ENCODE peak calls at places on chromosomes 12 and 14, in four cellular contexts. One of them, this sample, is unnamed.

GRCh38 chr12:54294152-54294913 is 6.5 kb downstream of the NFE2 start:
- DNase-seq in K562: peak
- DNase-seq in HepG2: peak
- DNase-seq in GM12878: no peak
- DNase-seq in this sample: peak

GRCh38 chr14:48275301-48275700 is 599.9 kb upstream of the MDGA2 start:
- DNase-seq in GM12878: no peak
- DNase-seq in HepG2: no peak
- DNase-seq in K562: no peak
- DNase-seq in this sample: no peak

GRCh38 chr14:21098892-21099595 is 589 bp upstream of the ZNF219 start:
- DNase-seq in GM12878: no peak
- DNase-seq in HepG2: no peak
- DNase-seq in K562: no peak
- DNase-seq in this sample: no peak

GRCh38 chr12:30585877-30586276 is 109.8 kb downstream of the IPO8 start:
- DNase-seq in HepG2: no peak
- DNase-seq in K562: no peak
- DNase-seq in GM12878: no peak
- DNase-seq in this sample: no peak

GRCh38 chr14:32542507-32542906 is 213.4 kb downstream of the AKAP6 start:
- DNase-seq in GM12878: no peak
- DNase-seq in K562: no peak
- DNase-seq in HepG2: no peak
- DNase-seq in this sample: no peak

GRCh38 chr14:100523131-100523530 is 64.1 kb downstream of the BEGAIN start:
- DNase-seq in K562: no peak
- DNase-seq in GM12878: no peak
- DNase-seq in HepG2: no peak
- DNase-seq in this sample: no peak

GRCh38 chr12:57628280-57629191 is 4.5 kb downstream of the B4GALNT1 start:
- DNase-seq in HepG2: no peak
- DNase-seq in K562: no peak
- DNase-seq in GM12878: no peak
- DNase-seq in this sample: no peak

GRCh38 chr14:65100905-65101541 is 1.3 kb downstream of the MAX start:
- DNase-seq in K562: no peak
- DNase-seq in GM12878: no peak
- DNase-seq in HepG2: no peak
- DNase-seq in this sample: no peak

GRCh38 chr14:77276959-77277358 is 6.0 kb upstream of the NGB start:
- DNase-seq in HepG2: no peak
- DNase-seq in K562: no peak
- DNase-seq in GM12878: no peak
- DNase-seq in this sample: no peak

DNA sequence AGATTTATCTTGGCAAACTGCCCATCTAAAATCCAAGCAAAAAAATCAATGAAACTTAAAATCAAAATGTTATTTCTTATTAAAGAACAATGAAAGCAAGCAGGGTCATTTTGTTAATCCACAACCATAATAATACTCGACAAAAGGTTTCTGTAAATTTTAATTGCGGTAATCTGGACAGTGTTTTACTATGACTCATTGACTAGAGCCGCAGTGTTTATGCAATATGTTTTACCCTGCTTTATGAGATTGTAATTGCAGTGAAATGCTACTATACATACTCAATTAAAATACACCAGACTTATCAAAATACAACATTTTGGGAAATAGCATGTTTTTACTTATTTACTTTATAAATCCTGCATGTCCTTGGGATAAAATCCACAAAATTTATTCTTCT is 12.9 kb upstream of the LGR5 start:
- DNase-seq in K562: no peak
- DNase-seq in HepG2: no peak
- DNase-seq in GM12878: no peak
- DNase-seq in this sample: no peak
- TF ChIP-seq FOXM1 in K562: no peak
- TF ChIP-seq FOXM1 in HepG2: no peak
- TF ChIP-seq FOXM1 in GM12878: no peak
- TF ChIP-seq FOXM1 in this sample: no peak

GRCh38 chr14:94010625-94011024 is 13.5 kb downstream of the CCDC197 start:
- DNase-seq in GM12878: no peak
- DNase-seq in K562: no peak
- DNase-seq in HepG2: no peak
- DNase-seq in this sample: no peak
- TF ChIP-seq FOXK2 in GM12878: no peak
- TF ChIP-seq FOXK2 in K562: no peak
- TF ChIP-seq FOXK2 in HepG2: no peak
- TF ChIP-seq FOXK2 in this sample: no peak

DNA sequence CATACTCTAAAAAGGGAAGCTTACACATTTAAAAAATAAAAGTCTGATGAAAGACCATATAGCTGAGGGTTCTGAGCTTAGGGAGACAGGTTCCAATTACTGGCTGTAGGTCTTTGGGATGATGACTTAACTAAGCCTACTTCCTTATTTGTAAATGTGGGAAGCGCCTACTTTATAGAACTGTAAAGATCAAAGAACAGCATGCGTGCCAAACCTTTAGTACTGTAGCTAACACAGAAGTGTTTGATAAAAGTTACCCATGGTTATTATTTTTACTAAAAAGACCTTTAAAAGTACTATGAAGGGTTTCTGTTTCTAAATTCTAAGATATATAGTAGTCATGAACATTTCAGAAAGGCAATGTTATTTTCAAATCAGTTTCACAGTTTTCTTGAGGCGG is 35.8 kb downstream of the STK38L start:
- DNase-seq in HepG2: no peak
- DNase-seq in K562: no peak
- DNase-seq in GM12878: no peak
- DNase-seq in this sample: no peak
- TF ChIP-seq FOXM1 in HepG2: no peak
- TF ChIP-seq FOXM1 in K562: no peak
- TF ChIP-seq FOXM1 in GM12878: no peak
- TF ChIP-seq FOXM1 in this sample: no peak

DNA sequence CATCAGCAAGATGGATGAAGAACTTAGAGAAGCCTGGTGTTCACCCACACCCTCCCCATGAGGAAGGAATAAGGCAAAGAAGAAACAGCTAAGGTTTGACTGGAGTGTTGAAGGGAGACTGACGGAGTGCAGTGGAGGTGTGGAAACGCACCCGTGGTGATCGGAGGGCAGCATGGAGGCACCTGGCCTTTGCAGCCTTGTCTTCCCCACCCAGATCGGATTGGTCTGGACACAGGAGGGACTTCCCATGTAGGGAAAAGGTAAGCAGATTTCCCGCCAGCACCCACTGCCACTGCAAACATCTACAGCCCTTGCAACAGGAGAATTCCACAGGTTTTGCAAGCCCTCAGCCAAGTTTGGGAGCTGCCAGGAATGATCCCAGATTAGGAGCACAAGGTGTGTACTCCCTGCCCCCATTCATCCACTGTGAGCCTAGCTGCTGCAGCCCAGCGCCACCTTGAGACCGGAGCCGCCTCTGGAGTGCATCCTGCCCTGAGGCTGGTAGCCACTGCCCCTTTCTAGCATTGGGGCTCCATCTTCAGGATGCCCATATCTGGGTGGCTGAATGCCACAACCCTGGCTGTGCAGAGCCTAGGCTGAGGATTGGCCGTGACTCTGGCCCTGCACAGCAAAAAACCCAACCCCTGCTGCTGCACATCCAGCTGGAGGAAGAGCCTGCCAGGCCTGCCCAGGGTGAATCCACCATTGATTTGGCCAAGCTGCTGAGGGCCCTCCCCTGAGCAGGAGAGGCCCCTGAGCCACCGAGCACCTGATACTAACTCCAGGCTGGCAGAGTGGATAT is 411.1 kb downstream of the TMEM121 start:
- DNase-seq in HepG2: no peak
- DNase-seq in K562: no peak
- DNase-seq in GM12878: no peak
- DNase-seq in this sample: no peak
- TF ChIP-seq FOXK2 in HepG2: no peak
- TF ChIP-seq FOXK2 in K562: no peak
- TF ChIP-seq FOXK2 in GM12878: no peak
- TF ChIP-seq FOXK2 in this sample: no peak

GRCh38 chr14:66650491-66650911 is 142.6 kb downstream of the GPHN start:
- DNase-seq in K562: no peak
- DNase-seq in GM12878: peak
- DNase-seq in HepG2: no peak
- DNase-seq in this sample: no peak

GRCh38 chr14:66649515-66649914 is 141.6 kb downstream of the GPHN start:
- DNase-seq in K562: no peak
- DNase-seq in GM12878: peak
- DNase-seq in HepG2: no peak
- DNase-seq in this sample: no peak

GRCh38 chr14:66652736-66653135 is 144.8 kb downstream of the GPHN start:
- DNase-seq in K562: no peak
- DNase-seq in HepG2: no peak
- DNase-seq in GM12878: no peak
- DNase-seq in this sample: no peak

GRCh38 chr14:66645716-66646115 is 137.8 kb downstream of the GPHN start:
- DNase-seq in K562: no peak
- DNase-seq in HepG2: peak
- DNase-seq in GM12878: no peak
- DNase-seq in this sample: no peak

DNA sequence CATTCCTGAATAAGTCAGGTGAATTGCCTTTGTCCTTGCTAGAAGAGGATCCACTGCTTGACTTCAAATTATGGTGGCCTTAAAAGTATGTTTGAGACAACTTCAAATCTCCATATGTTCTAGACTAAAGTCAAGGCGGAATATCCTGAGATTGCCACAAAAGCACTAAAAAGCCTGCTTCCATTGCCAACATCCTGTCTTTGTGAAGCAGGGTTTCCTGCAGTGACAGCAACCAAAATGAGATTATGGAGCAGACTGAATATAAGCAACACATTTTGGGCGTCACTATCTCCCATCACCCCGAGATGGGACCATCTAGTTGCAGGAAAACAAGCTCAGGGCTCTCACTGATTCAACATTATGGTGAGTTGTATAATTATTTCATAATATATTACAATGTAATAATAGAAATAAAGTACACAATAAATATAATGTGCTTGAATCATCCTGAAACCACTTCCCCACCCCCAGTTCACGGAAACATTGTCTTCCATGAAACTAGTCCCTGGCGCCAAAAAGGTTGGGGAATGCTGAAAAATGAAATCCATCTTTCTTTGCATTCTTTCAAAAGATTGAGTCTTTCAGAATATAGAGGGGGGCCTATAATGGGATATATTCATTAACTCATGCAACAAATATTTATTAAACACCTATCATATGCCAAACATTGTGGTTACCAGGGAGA is 143.7 kb downstream of the GPHN start:
- DNase-seq in HepG2: no peak
- DNase-seq in K562: no peak
- DNase-seq in GM12878: no peak
- DNase-seq in this sample: no peak
- TF ChIP-seq FOXM1 in HepG2: no peak
- TF ChIP-seq FOXM1 in K562: no peak
- TF ChIP-seq FOXM1 in GM12878: no peak
- TF ChIP-seq FOXM1 in this sample: no peak

This sample was measured in HEK293T.